ENCODE peak calls at places on chromosomes 2 and 18, in nine cellular contexts. E is IMR-90, I is left lung, L is PC-3, K is spleen, V is adrenal gland, P is A549, N is brain microvascular endothelial cell, T is PC-9. M is an unnamed sample.

GRCh38 chr18:9647496-9648323 is 33.4 kb upstream of the PPP4R1 start:
- DNase-seq in E (no peak), I (no peak), L (peak), K (no peak), V (no peak), P (peak), N (no peak), T (peak), M (no peak)

GRCh38 chr2:240689975-240690374 is 1.7 kb upstream of the AQP12A start:
- DNase-seq in E (no peak), I (peak), L (no peak), K (no peak), V (no peak), P (no peak), N (no peak), T (no peak), M (peak)

GRCh38 chr2:207221731-207222130 is 56.0 kb upstream of the KLF7 start:
- DNase-seq in E (no peak), I (no peak), L (no peak), K (no peak), V (no peak), P (no peak), N (no peak), T (no peak), M (no peak)

GRCh38 chr2:179744341-179744740 is 117.1 kb downstream of the ZNF385B start:
- DNase-seq in E (no peak), I (no peak), L (no peak), K (no peak), V (no peak), P (no peak), N (no peak), T (no peak), M (no peak)

GRCh38 chr18:67508146-67508545 is 8.4 kb downstream of the DSEL start:
- DNase-seq in E (no peak), I (no peak), L (no peak), K (no peak), V (no peak), P (no peak), N (peak), T (no peak), M (no peak)

GRCh38 chr2:2331905-2332280 is 818 bp upstream of the MYT1L start:
- DNase-seq in E (no peak), I (no peak), L (no peak), K (no peak), V (peak), P (no peak), N (no peak), T (no peak), M (no peak)

GRCh38 chr2:236912316-236913153 is 173.2 kb upstream of the COPS8 start:
- DNase-seq in E (no peak), I (no peak), L (no peak), K (no peak), V (no peak), P (no peak), N (no peak), T (no peak), M (no peak)

GRCh38 chr2:71534201-71534600 is 80.8 kb downstream of the DYSF start:
- DNase-seq in E (no peak), I (no peak), L (no peak), K (no peak), V (no peak), P (no peak), N (no peak), T (no peak), M (no peak)

GRCh38 chr2:33518200-33518599 is 41.8 kb downstream of the RASGRP3 start:
- DNase-seq in E (no peak), I (no peak), L (peak), K (no peak), V (no peak), P (no peak), N (no peak), T (no peak), M (no peak)

GRCh38 chr2:133412637-133413164 is 155.6 kb downstream of the NCKAP5 start:
- DNase-seq in E (no peak), I (no peak), L (peak), K (no peak), V (no peak), P (peak), N (no peak), T (no peak), M (no peak)

GRCh38 chr2:47089083-47089464 is 66.0 kb downstream of the STPG4 start:
- DNase-seq in E (peak), I (no peak), L (peak), K (peak), V (peak), P (peak), N (peak), T (peak), M (no peak)

GRCh38 chr18:6370410-6370809 is 44.3 kb downstream of the L3MBTL4 start:
- DNase-seq in E (no peak), I (no peak), L (no peak), K (no peak), V (no peak), P (no peak), N (no peak), T (no peak), M (no peak)

GRCh38 chr18:76687271-76688006 is 134.9 kb upstream of the ZNF236 start:
- DNase-seq in E (peak), I (no peak), L (no peak), K (no peak), V (peak), P (no peak), N (peak), T (peak), M (no peak)

GRCh38 chr18:55634545-55634944 is 46.6 kb upstream of the TCF4 start:
- DNase-seq in E (peak), I (no peak), L (peak), K (no peak), V (no peak), P (no peak), N (peak), T (peak), M (no peak)

DNA sequence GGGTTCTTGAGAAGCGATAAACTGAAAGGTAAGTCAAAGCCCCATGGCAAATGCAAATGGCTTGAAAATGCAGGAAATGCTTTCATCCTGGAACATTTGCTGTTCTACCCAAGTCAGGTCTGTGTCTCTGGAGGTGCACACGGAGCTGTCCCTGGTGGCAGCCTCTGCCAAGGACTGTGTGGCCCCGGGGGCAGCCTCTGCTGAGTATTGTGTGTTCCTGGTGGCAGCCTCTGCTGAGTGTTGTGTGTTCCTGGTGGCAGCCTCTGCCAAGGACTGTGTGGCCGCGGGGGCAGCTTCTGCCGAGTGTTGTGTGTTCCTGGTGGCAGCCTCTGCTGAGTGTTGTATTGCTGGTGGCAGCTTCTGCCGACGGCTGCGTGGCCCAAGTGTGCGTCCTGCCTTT is 135.6 kb upstream of the ALKAL2 start:
- DNase-seq in E (no peak), I (no peak), L (peak), K (no peak), V (no peak), P (no peak), N (no peak), T (no peak), M (no peak)
- H3K4me3 ChIP-seq in E (no peak), I (no peak), L (no peak), K (no peak), V (no peak), P (no peak), N (no peak), T (peak), M (no peak)

DNA sequence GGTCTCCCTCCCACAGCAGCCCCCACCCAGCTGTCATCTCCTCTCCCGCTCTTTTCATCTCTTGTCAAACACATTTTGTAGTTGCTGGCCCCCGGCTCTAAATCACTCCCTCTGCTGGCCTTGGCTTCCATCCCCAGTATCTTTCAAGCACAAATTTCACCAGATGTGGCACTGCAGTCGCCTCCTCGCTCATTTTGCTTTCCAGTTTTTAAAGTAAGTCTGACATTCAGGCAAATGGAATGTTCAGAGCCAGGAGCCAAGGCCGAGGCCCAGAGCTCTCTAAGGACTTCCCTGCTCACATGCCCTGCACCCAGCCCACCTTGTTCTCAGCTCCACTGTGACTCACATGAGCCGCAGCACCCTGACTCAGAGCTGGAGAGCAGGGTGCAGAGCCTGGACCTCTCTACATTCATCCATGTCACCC is 158.4 kb downstream of the GALNT14 start:
- DNase-seq in E (peak), I (no peak), L (peak), K (no peak), V (peak), P (peak), N (peak), T (peak), M (peak)
- TF ChIP-seq CTCF in E (no peak), I (no peak), L (peak), K (no peak), V (no peak), P (peak), N (peak), T (peak), M (no peak)

DNA sequence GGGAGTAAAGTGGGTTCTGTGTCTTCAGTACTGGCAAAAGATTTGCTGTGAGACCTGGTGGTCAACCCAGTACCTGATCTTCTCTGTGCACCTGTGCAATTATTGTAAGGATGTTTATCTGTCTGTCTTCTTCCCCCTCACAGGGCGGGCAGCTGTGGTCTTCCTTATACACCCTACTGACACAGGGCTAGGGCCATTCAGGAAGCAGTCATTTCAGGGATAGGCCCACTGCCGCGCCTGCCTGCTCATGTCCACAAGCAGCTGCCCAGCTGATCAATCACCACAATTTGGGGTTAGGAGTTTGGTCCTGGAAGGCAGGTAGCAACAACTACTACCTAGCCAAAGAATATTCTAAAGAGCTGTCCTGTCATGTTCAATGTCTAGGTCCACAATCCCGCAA is 1.2 kb upstream of the CNNM4 start:
- DNase-seq in E (no peak), I (no peak), L (no peak), K (peak), V (no peak), P (no peak), N (no peak), T (no peak), M (no peak)
- H3K27ac ChIP-seq in E (no peak), I (no peak), L (no peak), K (peak), V (no peak), P (peak), N (no peak), T (no peak), M (no peak)

GRCh38 chr2:86292571-86293515 is 44.6 kb downstream of the REEP1 start:
- DNase-seq in E (no peak), I (no peak), L (no peak), K (no peak), V (peak), P (no peak), N (no peak), T (no peak), M (no peak)
- H3K4me3 ChIP-seq in E (no peak), I (no peak), L (no peak), K (no peak), V (no peak), P (no peak), N (no peak), T (no peak), M (no peak)

DNA sequence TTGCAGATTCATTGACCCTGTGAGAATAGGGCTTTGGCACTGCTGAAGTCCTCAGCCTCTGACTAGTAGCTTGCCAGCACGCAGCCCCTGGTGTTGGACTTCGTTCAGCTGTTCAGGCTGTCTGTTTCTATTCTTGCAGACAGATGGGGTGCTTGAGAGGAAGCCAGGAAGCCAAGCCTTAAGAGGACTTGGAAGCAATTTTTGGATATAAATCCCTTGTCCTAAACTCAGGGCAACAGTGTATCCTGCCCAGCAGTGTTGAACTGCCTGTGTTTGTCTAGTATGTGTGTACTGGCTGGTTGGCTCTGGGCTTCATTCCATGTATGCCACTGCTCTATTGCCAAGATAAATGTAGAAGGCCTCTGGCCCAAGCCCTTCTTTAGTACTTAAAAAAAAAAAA is 108.6 kb downstream of the COMMD1 start:
- DNase-seq in E (peak), I (no peak), L (peak), K (no peak), V (peak), P (peak), N (peak), T (no peak), M (peak)
- TF ChIP-seq CTCF in E (peak), I (no peak), L (no peak), K (no peak), V (peak), P (no peak), N (peak), T (no peak), M (no peak)

GRCh38 chr2:159905901-159906300 is 107.9 kb upstream of the CD302 start:
- DNase-seq in E (no peak), I (no peak), L (no peak), K (no peak), V (no peak), P (no peak), N (no peak), T (no peak), M (no peak)
- H3K27ac ChIP-seq in E (no peak), I (no peak), L (no peak), K (no peak), V (no peak), P (no peak), N (no peak), T (no peak), M (no peak)

GRCh38 chr2:29951561-29951960 is 30.2 kb upstream of the ALK start:
- DNase-seq in E (no peak), I (no peak), L (no peak), K (no peak), V (no peak), P (no peak), N (no peak), T (no peak), M (no peak)
- H3K4me3 ChIP-seq in E (no peak), I (no peak), L (no peak), K (no peak), V (no peak), P (no peak), N (no peak), T (no peak), M (no peak)

DNA sequence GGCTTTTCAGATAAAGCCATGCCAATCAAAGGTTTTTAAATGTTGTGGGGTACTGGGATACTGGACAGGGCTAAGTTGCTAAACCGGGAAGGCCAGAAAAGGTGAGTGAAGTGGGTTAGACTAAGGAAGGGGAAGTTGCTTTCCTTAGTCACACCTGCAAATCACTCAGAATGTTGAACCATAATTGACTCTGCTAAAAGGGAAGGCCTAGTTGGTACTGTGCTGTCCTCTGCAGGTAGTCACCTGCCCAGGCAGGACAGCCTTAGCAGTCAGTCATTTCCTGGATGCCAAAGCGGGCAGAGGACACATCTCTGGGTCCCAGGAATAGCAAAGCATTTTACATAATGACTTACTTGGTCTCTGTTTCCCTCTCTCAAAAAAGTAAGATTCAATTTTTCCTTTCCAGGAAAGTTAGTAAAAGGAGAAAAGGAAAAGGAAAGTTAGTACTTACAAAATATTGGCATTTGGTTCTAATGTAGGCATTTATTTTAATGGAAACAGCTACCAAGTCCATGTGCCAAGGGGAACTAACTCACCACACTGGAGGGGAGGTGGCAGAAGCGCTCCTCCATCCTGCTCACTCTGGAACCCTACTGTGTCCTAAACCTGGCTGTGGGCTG is 60.2 kb downstream of the RFTN2 start:
- DNase-seq in E (no peak), I (no peak), L (peak), K (no peak), V (no peak), P (peak), N (no peak), T (peak), M (no peak)
- TF ChIP-seq CTCF in E (no peak), I (no peak), L (peak), K (no peak), V (no peak), P (no peak), N (no peak), T (peak), M (no peak)

GRCh38 chr2:210318891-210319290 is 3.9 kb upstream of the MYL1 start:
- DNase-seq in E (no peak), I (no peak), L (no peak), K (no peak), V (no peak), P (no peak), N (no peak), T (no peak), M (no peak)
- H3K27ac ChIP-seq in E (no peak), I (no peak), L (no peak), K (no peak), V (no peak), P (no peak), N (no peak), T (no peak), M (no peak)

DNA sequence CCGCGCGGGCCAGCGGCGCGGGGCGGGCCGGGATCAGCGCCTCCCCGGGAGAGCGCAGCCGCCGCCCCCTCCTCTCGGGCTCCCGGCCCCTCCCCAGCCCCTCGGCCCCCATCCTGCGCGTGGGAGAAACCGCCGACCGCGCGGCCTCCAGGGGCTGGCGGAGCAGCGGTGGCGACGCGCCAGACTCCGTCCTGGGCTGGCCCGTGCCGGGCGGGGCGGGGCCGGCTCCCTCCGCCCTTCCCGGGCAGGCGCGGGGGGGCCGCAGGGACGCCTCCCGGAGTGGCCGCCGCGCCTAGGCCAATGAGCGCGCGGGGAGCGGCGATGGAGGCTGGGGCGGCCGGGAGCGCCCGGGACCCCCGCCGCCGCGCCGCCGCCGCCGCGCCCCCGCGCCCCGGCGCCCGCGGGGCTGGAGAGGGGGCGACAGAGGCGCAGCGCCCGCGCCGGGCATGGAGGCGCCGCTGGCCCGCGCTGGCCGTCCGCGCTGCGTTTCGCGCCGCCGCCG is 49.1 kb downstream of the KCNIP3 start:
- DNase-seq in E (peak), I (peak), L (peak), K (peak), V (peak), P (peak), N (no peak), T (no peak), M (peak)
- H3K4me3 ChIP-seq in E (peak), I (peak), L (peak), K (peak), V (no peak), P (peak), N (peak), T (peak), M (peak)

M was measured in coronary artery.